ENCODE peak calls at places on chromosomes 13 and 19, in ten cellular contexts. I is Peyer's patch, X is cardiac muscle cell, R is dorsolateral prefrontal cortex, E is heart left ventricle, Y is OCI-LY7, L is transverse colon, K is A549, Z is fibroblast of mammary gland, G is prostate gland. O is an unnamed sample.

GRCh38 chr19:16204005-16204294 is 6.2 kb downstream of the AP1M1 start:
- DNase-seq in I (no peak), X (no peak), R (no peak), E (no peak), Y (no peak), L (no peak), K (no peak), Z (no peak), G (no peak), O (no peak)

GRCh38 chr19:48403606-48404005 is 10.1 kb downstream of the GRIN2D start:
- DNase-seq in I (peak), X (peak), R (peak), E (no peak), Y (peak), L (peak), K (peak), Z (peak), G (peak), O (peak)

GRCh38 chr13:99600318-99600717 is 99.0 kb downstream of the TM9SF2 start:
- DNase-seq in I (no peak), X (no peak), R (no peak), E (no peak), Y (peak), L (no peak), K (no peak), Z (no peak), G (no peak), O (no peak)

GRCh38 chr19:54014920-54015560 is 23.6 kb downstream of the CACNG6 start:
- DNase-seq in I (no peak), X (no peak), R (no peak), E (no peak), Y (no peak), L (no peak), K (no peak), Z (no peak), G (no peak), O (no peak)

GRCh38 chr19:38946229-38947010 is 15.7 kb downstream of the MRPS12 start:
- DNase-seq in I (no peak), X (no peak), R (no peak), E (no peak), Y (no peak), L (no peak), K (peak), Z (no peak), G (no peak), O (no peak)

GRCh38 chr19:708154-709141 is at the start of gene PALM:
- DNase-seq in I (no peak), X (peak), R (no peak), E (peak), Y (no peak), L (no peak), K (no peak), Z (no peak), G (peak), O (peak)

GRCh38 chr19:9342610-9343304 is 18.8 kb downstream of the ZNF559 start:
- DNase-seq in I (no peak), X (no peak), R (no peak), E (no peak), Y (no peak), L (no peak), K (peak), Z (no peak), G (no peak), O (no peak)

GRCh38 chr19:2429917-2430570 is 2.7 kb upstream of the TIMM13 start:
- DNase-seq in I (no peak), X (no peak), R (no peak), E (no peak), Y (no peak), L (no peak), K (no peak), Z (no peak), G (no peak), O (no peak)

GRCh38 chr13:36559388-36559787 is 114.4 kb upstream of the SERTM1 start:
- DNase-seq in I (no peak), X (no peak), R (no peak), E (no peak), Y (no peak), L (no peak), K (no peak), Z (no peak), G (no peak), O (no peak)

GRCh38 chr19:45507864-45508680 is 793 bp downstream of the VASP start:
- DNase-seq in I (peak), X (no peak), R (no peak), E (peak), Y (peak), L (peak), K (peak), Z (no peak), G (peak), O (no peak)

GRCh38 chr19:45505151-45505995 is 1.9 kb upstream of the VASP start:
- DNase-seq in I (no peak), X (peak), R (no peak), E (no peak), Y (no peak), L (no peak), K (no peak), Z (no peak), G (no peak), O (peak)

GRCh38 chr19:45506991-45507863 is at the start of gene VASP:
- DNase-seq in I (peak), X (peak), R (peak), E (peak), Y (peak), L (peak), K (peak), Z (peak), G (peak), O (peak)

GRCh38 chr19:45505996-45506245 is 1.4 kb upstream of the VASP start:
- DNase-seq in I (no peak), X (no peak), R (no peak), E (no peak), Y (no peak), L (no peak), K (no peak), Z (no peak), G (no peak), O (no peak)

DNA sequence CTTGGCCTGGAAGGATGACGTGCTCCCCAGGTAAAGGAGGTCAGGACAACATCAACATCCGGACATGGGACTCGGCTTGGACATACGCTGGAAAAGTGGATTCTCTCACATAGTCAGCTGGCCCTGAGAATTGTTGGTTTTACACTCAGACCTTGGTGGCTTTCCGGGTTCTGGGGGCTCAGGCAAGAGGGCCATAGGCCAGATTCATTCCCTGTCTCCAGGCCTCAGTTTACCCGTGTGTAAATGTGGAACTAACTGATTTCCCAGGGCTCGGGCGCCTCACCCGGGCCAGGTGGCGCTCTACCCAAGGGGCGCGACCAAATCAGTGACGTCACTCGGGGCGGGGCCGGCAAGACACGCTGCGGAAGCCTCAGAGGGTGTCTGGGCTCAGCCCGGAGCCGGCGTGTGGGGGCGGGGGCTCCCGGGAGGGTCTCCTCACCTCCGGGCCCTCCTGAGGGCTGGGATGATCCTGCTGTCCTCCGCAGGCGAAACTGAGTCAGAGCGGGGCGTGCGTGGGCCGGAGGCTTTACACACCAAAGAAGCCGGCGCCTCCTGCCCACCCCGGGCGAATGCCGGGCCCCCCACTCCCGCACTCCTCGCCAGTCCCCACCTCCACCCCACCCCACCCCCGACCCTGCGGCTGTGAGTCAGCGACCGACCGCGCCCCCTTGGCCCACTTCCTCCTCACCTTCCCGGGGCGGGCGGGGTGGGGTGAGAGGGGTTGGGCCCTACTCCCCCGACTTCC is 861 bp upstream of the VASP start:
- DNase-seq in I (peak), X (peak), R (peak), E (peak), Y (peak), L (peak), K (peak), Z (peak), G (peak), O (peak)
- TF ChIP-seq CTCF in I (peak), X (peak), R (peak), E (peak), Y (peak), L (peak), K (peak), Z (peak), G (peak), O (peak)

GRCh38 chr13:75788494-75788991 is 152.4 kb downstream of the LMO7 start:
- DNase-seq in I (peak), X (peak), R (no peak), E (peak), Y (no peak), L (peak), K (peak), Z (peak), G (no peak), O (peak)

GRCh38 chr13:75790198-75790970 is 154.3 kb downstream of the LMO7 start:
- DNase-seq in I (no peak), X (no peak), R (no peak), E (no peak), Y (no peak), L (no peak), K (no peak), Z (no peak), G (no peak), O (no peak)

GRCh38 chr13:75787249-75787940 is 151.3 kb downstream of the LMO7 start:
- DNase-seq in I (no peak), X (peak), R (no peak), E (no peak), Y (no peak), L (no peak), K (peak), Z (peak), G (no peak), O (peak)

GRCh38 chr13:75792526-75793187 is 156.5 kb downstream of the LMO7 start:
- DNase-seq in I (no peak), X (peak), R (no peak), E (peak), Y (no peak), L (peak), K (peak), Z (no peak), G (no peak), O (no peak)

GRCh38 chr13:75789451-75790197 is 153.5 kb downstream of the LMO7 start:
- DNase-seq in I (no peak), X (peak), R (no peak), E (no peak), Y (no peak), L (no peak), K (no peak), Z (no peak), G (no peak), O (peak)
- H3K4me3 ChIP-seq in I (no peak), X (no peak), R (no peak), E (no peak), Y (no peak), L (no peak), K (no peak), Z (no peak), G (no peak), O (no peak)

GRCh38 chr13:62320129-62320724 is 904.6 kb upstream of the PCDH20 start:
- DNase-seq in I (no peak), X (peak), R (no peak), E (no peak), Y (peak), L (no peak), K (peak), Z (peak), G (no peak), O (peak)
- TF ChIP-seq CTCF in I (peak), X (peak), R (peak), E (peak), Y (peak), L (peak), K (peak), Z (peak), G (peak), O (peak)

GRCh38 chr13:69477451-69477850 is 630.2 kb upstream of the ATXN8OS start:
- DNase-seq in I (no peak), X (no peak), R (no peak), E (no peak), Y (no peak), L (no peak), K (no peak), Z (no peak), G (no peak), O (no peak)

GRCh38 chr13:69468624-69469023 is 639.0 kb upstream of the ATXN8OS start:
- DNase-seq in I (no peak), X (no peak), R (no peak), E (no peak), Y (no peak), L (no peak), K (no peak), Z (no peak), G (no peak), O (no peak)

GRCh38 chr13:69474286-69474685 is 633.3 kb upstream of the ATXN8OS start:
- DNase-seq in I (no peak), X (no peak), R (no peak), E (no peak), Y (no peak), L (no peak), K (no peak), Z (no peak), G (no peak), O (no peak)
- H3K4me3 ChIP-seq in I (no peak), X (no peak), R (no peak), E (no peak), Y (no peak), L (no peak), K (no peak), Z (no peak), G (no peak), O (no peak)